ENCODE peak calls at places on chromosome 12, in ten cellular contexts. R is gastrocnemius medialis; D is body of pancreas; U is effector memory CD8-positive, alpha-beta T cell; X is aorta; I is stimulated activated naive B cell treated with anti-CD40 and anti-IgM and Interleukin-4, amounts not matched to agents 10 μg/mL and 1 μg/mL and 100 μg/mL, for 72 hours; H is CD8-positive, alpha-beta T cell; F is IMR-90; E is heart left ventricle; Z is stimulated activated naive CD8-positive, alpha-beta T cell treated with anti-CD3 and anti-CD28 coated beads, Interleukin-15, amount 100 ng/mL, for 72 hours. N is an unnamed sample.

GRCh38 chr12:76031081-76031413 is 529 bp downstream of the PHLDA1 start:
- ATAC-seq in R (peak), D (peak), U (peak), X (no peak), I (no peak), H (peak), F (no peak), E (no peak), Z (no peak), N (no peak)

GRCh38 chr12:26119391-26119981 is 5.4 kb downstream of the BHLHE41 start:
- ATAC-seq in R (peak), D (no peak), U (no peak), X (no peak), I (no peak), H (no peak), F (peak), E (peak), Z (no peak), N (no peak)

GRCh38 chr12:47190905-47191304 is 111.1 kb upstream of the AMIGO2 start:
- ATAC-seq in R (no peak), D (no peak), U (no peak), X (no peak), I (peak), H (no peak), F (no peak), E (no peak), Z (peak), N (peak)

GRCh38 chr12:132447731-132448452 is 42.1 kb upstream of the FBRSL1 start:
- ATAC-seq in R (no peak), D (no peak), U (no peak), X (no peak), I (no peak), H (no peak), F (no peak), E (no peak), Z (no peak), N (no peak)

GRCh38 chr12:12562016-12562483 is 613 bp downstream of the DUSP16 start:
- ATAC-seq in R (peak), D (peak), U (peak), X (peak), I (peak), H (peak), F (peak), E (peak), Z (peak), N (no peak)

GRCh38 chr12:91959220-91959619 is 186.4 kb downstream of the BTG1 start:
- ATAC-seq in R (no peak), D (no peak), U (no peak), X (no peak), I (no peak), H (no peak), F (no peak), E (no peak), Z (no peak), N (no peak)

GRCh38 chr12:9793774-9794395 is 33.2 kb upstream of the CD69 start:
- ATAC-seq in R (no peak), D (no peak), U (no peak), X (no peak), I (peak), H (peak), F (no peak), E (no peak), Z (peak), N (no peak)

GRCh38 chr12:118498171-118498570 is 121.8 kb downstream of the SUDS3 start:
- ATAC-seq in R (no peak), D (peak), U (no peak), X (no peak), I (no peak), H (no peak), F (no peak), E (peak), Z (no peak), N (no peak)

GRCh38 chr12:31016057-31016456 is 57.6 kb upstream of the DDX11 start:
- ATAC-seq in R (no peak), D (no peak), U (no peak), X (no peak), I (no peak), H (no peak), F (no peak), E (peak), Z (no peak), N (no peak)

GRCh38 chr12:55865327-55865726 is 22.6 kb upstream of the MMP19 start:
- ATAC-seq in R (no peak), D (no peak), U (no peak), X (no peak), I (no peak), H (no peak), F (no peak), E (no peak), Z (no peak), N (no peak)

GRCh38 chr12:13116971-13117370 is 13.5 kb upstream of the GSG1 start:
- ATAC-seq in R (no peak), D (no peak), U (no peak), X (peak), I (no peak), H (no peak), F (no peak), E (peak), Z (no peak), N (no peak)

GRCh38 chr12:62438098-62438692 is 28.4 kb upstream of the MON2 start:
- ATAC-seq in R (peak), D (peak), U (peak), X (peak), I (no peak), H (peak), F (peak), E (no peak), Z (no peak), N (no peak)

GRCh38 chr12:111429760-111430417 is 24.2 kb downstream of the SH2B3 start:
- ATAC-seq in R (no peak), D (no peak), U (peak), X (peak), I (peak), H (peak), F (no peak), E (no peak), Z (peak), N (no peak)

GRCh38 chr12:51748235-51748634 is 100.3 kb downstream of the FIGNL2 start:
- ATAC-seq in R (no peak), D (no peak), U (no peak), X (no peak), I (no peak), H (no peak), F (no peak), E (no peak), Z (no peak), N (no peak)

GRCh38 chr12:109479761-109480160 is 2.3 kb downstream of the UBE3B start:
- ATAC-seq in R (no peak), D (no peak), U (no peak), X (no peak), I (no peak), H (no peak), F (no peak), E (no peak), Z (no peak), N (no peak)

GRCh38 chr12:28242888-28243633 is 52.8 kb downstream of the CCDC91 start:
- ATAC-seq in R (no peak), D (no peak), U (no peak), X (no peak), I (peak), H (no peak), F (no peak), E (no peak), Z (no peak), N (no peak)

GRCh38 chr12:57872362-57872761 is 25.8 kb upstream of the CTDSP2 start:
- ATAC-seq in R (no peak), D (no peak), U (no peak), X (no peak), I (no peak), H (no peak), F (no peak), E (no peak), Z (no peak), N (no peak)

GRCh38 chr12:42129595-42130204 is 15.0 kb downstream of the GXYLT1 start:
- ATAC-seq in R (peak), D (peak), U (peak), X (peak), I (no peak), H (peak), F (peak), E (peak), Z (no peak), N (no peak)